ENCODE peak calls at places on chromosomes 1 and 21, in ten cellular contexts. P is CD4-positive, alpha-beta T cell; D is choroid plexus epithelial cell; T is K562; W is IMR-90; F is fibroblast of villous mesenchyme; J is RWPE1; V is WTC11; B is tibial artery; Y is mucosa of descending colon. L is an unnamed sample.

GRCh38 chr1:27577504-27578188 is 26.3 kb downstream of the AHDC1 start:
- DNase-seq in Y (no peak), D (no peak), B (no peak), P (no peak), V (no peak), J (no peak), F (peak), W (no peak), T (no peak), L (no peak)

GRCh38 chr1:112446411-112446810 is 50.4 kb downstream of the CTTNBP2NL start:
- DNase-seq in T (no peak), J (no peak), W (peak), Y (no peak), P (no peak), D (peak), F (no peak), V (no peak), B (no peak), L (no peak)

GRCh38 chr1:85328713-85329376 is 52.4 kb upstream of the BCL10 start:
- DNase-seq in B (no peak), P (no peak), V (no peak), F (peak), Y (no peak), W (peak), D (peak), J (peak), T (no peak), L (no peak)

GRCh38 chr21:41061701-41062100 is 106.3 kb upstream of the BACE2 start:
- DNase-seq in V (no peak), Y (no peak), B (no peak), F (no peak), P (no peak), T (no peak), W (no peak), J (no peak), D (no peak), L (no peak)

GRCh38 chr21:9837946-9838801 is 683.2 kb upstream of the TPTE start:
- DNase-seq in J (no peak), D (no peak), P (no peak), B (no peak), T (peak), F (no peak), W (no peak), V (no peak), Y (peak), L (no peak)

GRCh38 chr1:21337931-21338567 is 47.8 kb upstream of the ECE1 start:
- DNase-seq in F (peak), P (no peak), V (no peak), J (no peak), W (peak), B (peak), T (no peak), D (peak), Y (peak), L (no peak)

GRCh38 chr21:27300770-27301169 is 333.9 kb upstream of the ADAMTS5 start:
- DNase-seq in W (peak), J (no peak), D (peak), B (no peak), P (no peak), F (peak), V (no peak), T (no peak), Y (no peak), L (no peak)

GRCh38 chr1:170174395-170174794 is 28.6 kb downstream of the NTMT2 start:
- DNase-seq in V (no peak), D (no peak), P (no peak), B (no peak), Y (no peak), W (no peak), J (no peak), F (no peak), T (no peak), L (no peak)

GRCh38 chr1:18413906-18414305 is 66.8 kb upstream of the KLHDC7A start:
- DNase-seq in W (no peak), P (no peak), D (no peak), V (no peak), F (no peak), B (no peak), Y (peak), J (no peak), T (no peak), L (no peak)

GRCh38 chr1:236345728-236346127 is 48.4 kb upstream of the EDARADD start:
- DNase-seq in D (peak), P (no peak), V (no peak), F (peak), W (no peak), Y (no peak), B (no peak), J (no peak), T (peak), L (peak)

GRCh38 chr1:235088907-235089306 is 39.7 kb downstream of the TOMM20 start:
- DNase-seq in Y (no peak), P (no peak), W (no peak), F (no peak), V (no peak), B (no peak), J (no peak), D (no peak), T (no peak), L (no peak)

GRCh38 chr1:118154220-118154619 is 30.8 kb downstream of the SPAG17 start:
- DNase-seq in W (peak), P (no peak), T (peak), F (peak), B (no peak), J (peak), Y (no peak), D (peak), V (no peak), L (peak)

GRCh38 chr21:28447453-28447852 is 545.2 kb downstream of the LTN1 start:
- DNase-seq in Y (no peak), P (no peak), W (peak), D (peak), B (no peak), V (no peak), J (no peak), T (no peak), F (no peak), L (no peak)

GRCh38 chr1:165894591-165894990 is 67.2 kb downstream of the UCK2 start:
- DNase-seq in V (no peak), B (no peak), F (peak), W (peak), D (peak), J (no peak), Y (no peak), P (no peak), T (peak), L (no peak)

GRCh38 chr1:198254521-198254920 is 97.7 kb downstream of the NEK7 start:
- DNase-seq in T (no peak), P (no peak), D (peak), J (no peak), W (no peak), V (no peak), Y (no peak), B (no peak), F (no peak), L (no peak)

GRCh38 chr1:77370588-77371306 is 88.9 kb downstream of the AK5 start:
- DNase-seq in T (no peak), W (peak), Y (no peak), V (no peak), D (peak), J (no peak), F (peak), B (no peak), P (no peak), L (no peak)

GRCh38 chr1:203367051-203367450 is 16.1 kb upstream of the FMOD start:
- DNase-seq in V (no peak), D (no peak), Y (no peak), J (no peak), T (no peak), W (no peak), B (no peak), P (no peak), F (no peak), L (no peak)

GRCh38 chr1:3222042-3222692 is 153.2 kb downstream of the PRDM16 start:
- DNase-seq in V (peak), Y (peak), D (no peak), W (no peak), F (no peak), B (peak), P (no peak), T (no peak), J (no peak), L (no peak)

GRCh38 chr21:25857308-25858099 is 122.7 kb downstream of the GABPA start:
- DNase-seq in J (no peak), T (no peak), W (no peak), V (no peak), D (no peak), P (no peak), F (no peak), B (no peak), Y (no peak), L (no peak)

GRCh38 chr1:29805896-29806160 is 569.5 kb downstream of the PTPRU start:
- DNase-seq in D (no peak), P (no peak), V (no peak), J (no peak), W (no peak), B (peak), Y (no peak), T (no peak), F (no peak), L (no peak)

GRCh38 chr1:198556969-198557368 is 16.5 kb upstream of the ATP6V1G3 start:
- DNase-seq in J (no peak), Y (peak), F (no peak), B (no peak), W (no peak), T (peak), P (peak), D (no peak), V (no peak), L (peak)

GRCh38 chr1:64864018-64864945 is 102.1 kb downstream of the JAK1 start:
- DNase-seq in V (no peak), T (peak), D (peak), F (no peak), Y (peak), W (no peak), B (peak), J (no peak), P (peak), L (peak)

GRCh38 chr1:13807213-13807612 is 107.2 kb downstream of the PRDM2 start:
- DNase-seq in T (peak), B (peak), J (peak), V (peak), D (peak), P (no peak), F (peak), W (no peak), Y (no peak), L (peak)

DNA sequence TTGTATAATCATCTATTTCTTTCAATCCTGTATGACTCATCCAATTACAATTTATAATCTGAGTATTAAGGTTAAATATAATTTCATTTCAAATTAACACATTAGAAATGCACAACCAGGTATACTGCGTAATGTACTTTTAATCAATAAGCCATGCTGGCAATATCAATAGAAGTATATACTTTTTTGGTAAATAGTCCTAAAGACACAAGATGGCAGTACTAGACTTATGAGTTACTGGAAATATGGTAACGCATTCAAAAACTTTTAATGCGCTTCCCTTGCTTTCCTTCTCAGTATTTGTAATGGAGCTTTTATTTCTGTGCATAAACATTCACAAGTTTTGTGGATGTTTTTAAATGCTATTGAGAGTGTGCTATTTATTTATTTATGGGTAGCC is 1162.0 kb upstream of the TMPRSS15 start:
- DNase-seq in Y (no peak), B (no peak), W (no peak), D (peak), T (no peak), F (no peak), J (no peak), V (no peak), P (no peak), L (no peak)
- TF ChIP-seq CTCF in Y (no peak), B (no peak), W (no peak), D (no peak), T (no peak), F (no peak), J (no peak), V (no peak), P (no peak), L (no peak)

DNA sequence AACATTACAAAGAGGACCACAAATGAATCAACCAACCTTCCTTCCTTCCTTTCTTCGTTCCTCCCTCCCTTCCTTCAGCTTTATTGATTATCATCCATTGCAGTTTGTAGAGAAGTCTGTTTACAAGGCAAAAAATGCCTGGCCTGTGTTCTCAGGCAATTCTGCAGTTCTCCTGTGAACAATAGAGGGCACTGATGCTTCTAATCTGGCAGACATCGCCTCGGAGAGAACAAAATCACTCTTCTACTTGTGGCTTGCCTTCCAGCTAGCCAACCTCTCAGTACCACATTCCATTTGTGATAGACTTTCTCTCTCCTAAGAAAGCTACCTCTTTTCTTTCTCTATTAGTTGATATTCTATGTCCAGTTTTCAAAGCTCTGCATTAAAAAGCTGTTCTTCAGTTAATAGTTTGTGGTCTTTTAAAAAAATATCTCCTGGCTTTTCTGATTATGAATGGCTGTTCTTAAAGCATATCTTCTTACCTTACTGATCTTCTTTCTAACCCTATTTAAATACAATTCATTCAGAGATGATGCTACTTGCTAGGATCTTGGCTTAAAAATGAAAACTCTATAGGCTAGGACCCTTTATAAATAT is 26.9 kb upstream of the ESRRG start:
- DNase-seq in J (peak), Y (no peak), W (peak), T (no peak), F (peak), V (peak), B (no peak), D (peak), P (no peak), L (no peak)
- TF ChIP-seq CTCF in J (peak), Y (peak), W (peak), T (no peak), F (peak), V (peak), B (peak), D (peak), P (no peak), L (no peak)

GRCh38 chr21:46544824-46545223 is 60.1 kb downstream of the S100B start:
- DNase-seq in T (no peak), W (no peak), J (no peak), D (no peak), P (no peak), B (no peak), F (no peak), V (no peak), Y (no peak), L (no peak)

GRCh38 chr21:46544003-46544402 is 60.9 kb downstream of the S100B start:
- DNase-seq in F (no peak), D (no peak), W (no peak), P (no peak), T (no peak), Y (no peak), V (no peak), B (no peak), J (no peak), L (no peak)

GRCh38 chr21:46545911-46546310 is 59.0 kb downstream of the S100B start:
- DNase-seq in V (no peak), Y (no peak), B (no peak), P (no peak), W (no peak), J (no peak), D (no peak), T (no peak), F (no peak), L (no peak)

GRCh38 chr21:46545363-46545762 is 59.5 kb downstream of the S100B start:
- DNase-seq in B (no peak), V (no peak), D (no peak), P (no peak), Y (no peak), T (no peak), W (peak), J (peak), F (peak), L (no peak)

DNA sequence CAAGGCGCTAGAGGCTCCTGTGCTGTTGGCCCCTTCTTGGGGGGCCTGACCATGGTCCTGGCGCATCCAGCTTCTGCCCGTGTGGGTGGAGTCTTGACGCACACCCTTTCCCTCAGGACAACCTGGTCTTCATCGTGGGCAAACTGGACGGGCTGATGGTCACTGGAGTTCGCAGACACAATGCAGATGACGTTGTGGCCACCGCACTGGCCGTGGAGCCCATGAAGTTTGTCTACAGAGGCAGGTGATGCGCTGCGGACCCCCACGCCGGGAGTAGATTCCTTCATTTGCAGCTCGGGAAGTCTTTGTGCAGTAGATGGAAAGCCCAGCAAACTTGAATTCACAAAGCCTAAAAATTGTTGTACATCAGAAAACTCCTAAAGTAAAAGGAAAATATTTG is 58.1 kb downstream of the S100B start:
- DNase-seq in T (no peak), F (no peak), J (no peak), W (no peak), B (no peak), D (no peak), P (no peak), Y (no peak), V (no peak), L (no peak)
- TF ChIP-seq CTCF in T (no peak), F (no peak), J (no peak), W (no peak), B (no peak), D (no peak), P (no peak), Y (no peak), V (no peak), L (no peak)

GRCh38 chr1:54340876-54341275 is 65.3 kb downstream of the SSBP3 start:
- DNase-seq in J (no peak), P (no peak), V (no peak), W (no peak), D (no peak), F (no peak), B (no peak), T (no peak), Y (no peak), L (no peak)

GRCh38 chr1:54341763-54342162 is 64.4 kb downstream of the SSBP3 start:
- DNase-seq in P (no peak), F (no peak), B (no peak), T (no peak), V (no peak), D (no peak), W (no peak), J (no peak), Y (no peak), L (no peak)

GRCh38 chr1:54342306-54342705 is 63.9 kb downstream of the SSBP3 start:
- DNase-seq in V (peak), W (no peak), T (no peak), D (no peak), P (no peak), J (no peak), F (no peak), B (no peak), Y (peak), L (no peak)

GRCh38 chr1:54345116-54345515 is 61.1 kb downstream of the SSBP3 start:
- DNase-seq in B (no peak), D (no peak), T (no peak), P (no peak), Y (no peak), W (no peak), J (no peak), V (no peak), F (no peak), L (no peak)

GRCh38 chr1:54342764-54343687 is 63.2 kb downstream of the SSBP3 start:
- DNase-seq in T (no peak), Y (no peak), P (no peak), V (no peak), D (no peak), B (no peak), J (no peak), F (no peak), W (no peak), L (no peak)
- TF ChIP-seq CTCF in T (no peak), Y (no peak), P (no peak), V (no peak), D (no peak), B (no peak), J (no peak), F (peak), W (no peak), L (no peak)

GRCh38 chr1:2188336-2188735 is 6.2 kb downstream of the FAAP20 start:
- DNase-seq in P (no peak), J (no peak), Y (no peak), V (no peak), T (no peak), D (no peak), W (no peak), F (no peak), B (no peak), L (no peak)

GRCh38 chr1:2189459-2190425 is 4.8 kb downstream of the FAAP20 start:
- DNase-seq in V (peak), F (peak), J (peak), B (peak), W (peak), P (peak), D (peak), T (peak), Y (peak), L (peak)

GRCh38 chr1:2192031-2192995 is 2.3 kb downstream of the FAAP20 start:
- DNase-seq in W (peak), P (no peak), F (peak), D (peak), T (no peak), B (no peak), Y (no peak), V (no peak), J (no peak), L (no peak)

GRCh38 chr1:2187619-2188018 is 7.0 kb downstream of the FAAP20 start:
- DNase-seq in J (no peak), Y (no peak), B (no peak), V (no peak), F (no peak), W (no peak), D (no peak), P (no peak), T (no peak), L (no peak)

DNA sequence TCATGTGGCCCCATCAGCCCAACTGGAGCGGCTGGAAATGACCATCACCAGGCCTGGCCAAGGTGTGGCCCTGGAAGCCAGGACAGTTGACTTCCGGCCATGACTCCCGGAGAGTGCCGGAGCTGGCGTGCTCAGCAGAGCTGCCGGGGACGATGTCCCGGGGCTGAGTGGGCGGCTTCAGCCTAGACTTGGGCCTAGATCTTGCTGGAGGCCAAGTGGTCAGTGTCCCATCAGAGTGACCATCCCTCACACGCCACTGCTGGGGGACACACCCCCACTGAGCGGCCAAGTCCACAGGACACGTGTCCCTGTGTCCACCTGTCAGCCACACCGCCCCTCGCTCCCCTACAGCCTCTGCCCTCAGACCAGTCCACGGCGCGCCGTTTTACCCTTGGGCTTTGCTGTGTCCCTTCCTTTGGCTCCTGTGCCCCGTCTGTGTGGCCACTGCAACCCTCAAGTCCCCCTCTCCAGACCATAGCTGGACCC is 4.0 kb downstream of the FAAP20 start:
- DNase-seq in Y (no peak), B (no peak), P (no peak), T (no peak), D (no peak), W (no peak), F (no peak), V (no peak), J (no peak), L (no peak)
- TF ChIP-seq CTCF in Y (no peak), B (no peak), P (no peak), T (no peak), D (no peak), W (no peak), F (no peak), V (no peak), J (no peak), L (no peak)

GRCh38 chr1:41493626-41494350 is 9.3 kb upstream of the EDN2 start:
- DNase-seq in T (peak), F (no peak), V (no peak), B (no peak), J (no peak), Y (peak), D (no peak), W (no peak), P (no peak), L (no peak)

GRCh38 chr1:41492341-41492848 is 7.9 kb upstream of the EDN2 start:
- DNase-seq in F (no peak), W (no peak), J (no peak), B (no peak), Y (peak), V (peak), D (no peak), P (no peak), T (peak), L (peak)

GRCh38 chr1:41490911-41491310 is 6.4 kb upstream of the EDN2 start:
- DNase-seq in Y (no peak), V (no peak), F (no peak), D (no peak), W (no peak), B (no peak), J (no peak), T (no peak), P (no peak), L (no peak)

GRCh38 chr1:41494351-41495170 is 10.1 kb upstream of the EDN2 start:
- DNase-seq in B (no peak), T (no peak), P (no peak), F (no peak), W (no peak), V (no peak), J (no peak), Y (peak), D (no peak), L (no peak)

GRCh38 chr1:41493117-41493536 is 8.6 kb upstream of the EDN2 start:
- DNase-seq in V (no peak), D (peak), J (peak), T (peak), Y (peak), P (no peak), W (peak), F (peak), B (no peak), L (no peak)
- TF ChIP-seq CTCF in V (no peak), D (no peak), J (no peak), T (no peak), Y (no peak), P (no peak), W (no peak), F (no peak), B (no peak), L (no peak)